ENCODE peak calls at places on chromosomes 7 and 10, in eight cellular contexts. One of them, this sample, is unnamed. For H3K36me3, the result is how much of the 10 kb centered on the place peaks cover.

GRCh38 chr10:58511765-58512469 is 755 bp upstream of the BICC1 start:
- DNase-seq in transverse colon: peak
- DNase-seq in GM23338: peak
- DNase-seq in CD8-positive, alpha-beta T cell: no peak
- DNase-seq in cardiac muscle cell: peak
- DNase-seq in fibroblast of lung: no peak
- DNase-seq in ovary: peak
- DNase-seq in colonic mucosa: peak
- DNase-seq in this sample: peak

GRCh38 chr7:22647451-22648257 is 79.3 kb upstream of the IL6 start:
- DNase-seq in GM23338: no peak
- DNase-seq in transverse colon: no peak
- DNase-seq in CD8-positive, alpha-beta T cell: no peak
- DNase-seq in colonic mucosa: no peak
- DNase-seq in fibroblast of lung: peak
- DNase-seq in ovary: no peak
- DNase-seq in cardiac muscle cell: peak
- DNase-seq in this sample: no peak

GRCh38 chr10:32189400-32190084 is 133.3 kb upstream of the KIF5B start:
- DNase-seq in transverse colon: no peak
- DNase-seq in cardiac muscle cell: peak
- DNase-seq in fibroblast of lung: peak
- DNase-seq in colonic mucosa: peak
- DNase-seq in CD8-positive, alpha-beta T cell: no peak
- DNase-seq in GM23338: peak
- DNase-seq in ovary: no peak
- DNase-seq in this sample: no peak

GRCh38 chr7:32881074-32881982 is 10.2 kb downstream of the KBTBD2 start:
- DNase-seq in ovary: no peak
- DNase-seq in CD8-positive, alpha-beta T cell: no peak
- DNase-seq in cardiac muscle cell: no peak
- DNase-seq in GM23338: no peak
- DNase-seq in colonic mucosa: no peak
- DNase-seq in transverse colon: no peak
- DNase-seq in fibroblast of lung: no peak
- DNase-seq in this sample: no peak

GRCh38 chr10:112956631-112957350 is 6.7 kb downstream of the TCF7L2 start:
- DNase-seq in GM23338: peak
- DNase-seq in cardiac muscle cell: no peak
- DNase-seq in fibroblast of lung: no peak
- DNase-seq in ovary: no peak
- DNase-seq in CD8-positive, alpha-beta T cell: no peak
- DNase-seq in colonic mucosa: no peak
- DNase-seq in transverse colon: peak
- DNase-seq in this sample: no peak

GRCh38 chr7:39624202-39624807 is 933 bp downstream of the RALA start:
- DNase-seq in GM23338: no peak
- DNase-seq in fibroblast of lung: peak
- DNase-seq in cardiac muscle cell: no peak
- DNase-seq in transverse colon: no peak
- DNase-seq in ovary: peak
- DNase-seq in CD8-positive, alpha-beta T cell: no peak
- DNase-seq in colonic mucosa: peak
- DNase-seq in this sample: peak

GRCh38 chr7:5428470-5429252 is 5.0 kb upstream of the TNRC18 start:
- DNase-seq in fibroblast of lung: peak
- DNase-seq in colonic mucosa: peak
- DNase-seq in ovary: peak
- DNase-seq in transverse colon: peak
- DNase-seq in GM23338: peak
- DNase-seq in cardiac muscle cell: peak
- DNase-seq in CD8-positive, alpha-beta T cell: no peak
- DNase-seq in this sample: no peak

GRCh38 chr10:37434091-37434490 is 308.7 kb downstream of the ANKRD30A start:
- DNase-seq in colonic mucosa: no peak
- DNase-seq in fibroblast of lung: no peak
- DNase-seq in ovary: no peak
- DNase-seq in cardiac muscle cell: no peak
- DNase-seq in transverse colon: no peak
- DNase-seq in CD8-positive, alpha-beta T cell: no peak
- DNase-seq in GM23338: no peak
- DNase-seq in this sample: no peak

GRCh38 chr10:131073469-131074060 is 238.0 kb downstream of the TCERG1L start:
- DNase-seq in fibroblast of lung: no peak
- DNase-seq in colonic mucosa: no peak
- DNase-seq in GM23338: no peak
- DNase-seq in transverse colon: no peak
- DNase-seq in CD8-positive, alpha-beta T cell: no peak
- DNase-seq in cardiac muscle cell: no peak
- DNase-seq in ovary: no peak
- DNase-seq in this sample: no peak

GRCh38 chr10:23095966-23096813 is 811 bp downstream of the MSRB2 start:
- DNase-seq in cardiac muscle cell: peak
- DNase-seq in ovary: peak
- DNase-seq in transverse colon: peak
- DNase-seq in fibroblast of lung: peak
- DNase-seq in CD8-positive, alpha-beta T cell: peak
- DNase-seq in colonic mucosa: peak
- DNase-seq in GM23338: peak
- DNase-seq in this sample: no peak

GRCh38 chr10:971150-971542 is 17.1 kb upstream of the GTPBP4 start:
- DNase-seq in transverse colon: no peak
- DNase-seq in colonic mucosa: no peak
- DNase-seq in fibroblast of lung: peak
- DNase-seq in CD8-positive, alpha-beta T cell: no peak
- DNase-seq in GM23338: no peak
- DNase-seq in cardiac muscle cell: peak
- DNase-seq in ovary: no peak
- DNase-seq in this sample: no peak

GRCh38 chr7:30543815-30544525 is 39.3 kb upstream of the GGCT start:
- DNase-seq in ovary: no peak
- DNase-seq in colonic mucosa: no peak
- DNase-seq in cardiac muscle cell: no peak
- DNase-seq in CD8-positive, alpha-beta T cell: no peak
- DNase-seq in GM23338: no peak
- DNase-seq in transverse colon: no peak
- DNase-seq in fibroblast of lung: no peak
- DNase-seq in this sample: no peak

GRCh38 chr7:3112499-3113134 is 69.0 kb upstream of the CARD11 start:
- DNase-seq in fibroblast of lung: no peak
- DNase-seq in cardiac muscle cell: no peak
- DNase-seq in colonic mucosa: no peak
- DNase-seq in transverse colon: no peak
- DNase-seq in ovary: no peak
- DNase-seq in GM23338: no peak
- DNase-seq in CD8-positive, alpha-beta T cell: no peak
- DNase-seq in this sample: no peak

GRCh38 chr7:102101111-102101551 is 185.5 kb upstream of the SH2B2 start:
- DNase-seq in cardiac muscle cell: no peak
- DNase-seq in ovary: no peak
- DNase-seq in colonic mucosa: no peak
- DNase-seq in GM23338: no peak
- DNase-seq in fibroblast of lung: no peak
- DNase-seq in CD8-positive, alpha-beta T cell: no peak
- DNase-seq in transverse colon: no peak
- DNase-seq in this sample: no peak

GRCh38 chr7:143284591-143285453 is at the start of gene TMEM139:
- DNase-seq in transverse colon: peak
- DNase-seq in colonic mucosa: peak
- DNase-seq in GM23338: peak
- DNase-seq in fibroblast of lung: no peak
- DNase-seq in ovary: no peak
- DNase-seq in cardiac muscle cell: no peak
- DNase-seq in CD8-positive, alpha-beta T cell: no peak
- DNase-seq in this sample: no peak

GRCh38 chr7:42997611-42998010 is 65.4 kb downstream of the MRPL32 start:
- DNase-seq in transverse colon: no peak
- DNase-seq in GM23338: no peak
- DNase-seq in colonic mucosa: no peak
- DNase-seq in CD8-positive, alpha-beta T cell: no peak
- DNase-seq in ovary: no peak
- DNase-seq in cardiac muscle cell: no peak
- DNase-seq in fibroblast of lung: no peak
- DNase-seq in this sample: no peak

GRCh38 chr10:27611861-27612450 is 107.9 kb downstream of the RAB18 start:
- DNase-seq in CD8-positive, alpha-beta T cell: no peak
- DNase-seq in ovary: no peak
- DNase-seq in GM23338: no peak
- DNase-seq in cardiac muscle cell: no peak
- DNase-seq in transverse colon: no peak
- DNase-seq in colonic mucosa: no peak
- DNase-seq in fibroblast of lung: no peak
- DNase-seq in this sample: no peak

GRCh38 chr10:132122097-132122861 is 56.5 kb downstream of the JAKMIP3 start:
- DNase-seq in colonic mucosa: no peak
- DNase-seq in ovary: no peak
- DNase-seq in transverse colon: no peak
- DNase-seq in fibroblast of lung: no peak
- DNase-seq in GM23338: no peak
- DNase-seq in cardiac muscle cell: no peak
- DNase-seq in CD8-positive, alpha-beta T cell: no peak
- DNase-seq in this sample: no peak

GRCh38 chr7:36472141-36472729 is 82.6 kb downstream of the ANLN start:
- DNase-seq in colonic mucosa: no peak
- DNase-seq in ovary: no peak
- DNase-seq in cardiac muscle cell: no peak
- DNase-seq in fibroblast of lung: no peak
- DNase-seq in GM23338: no peak
- DNase-seq in CD8-positive, alpha-beta T cell: no peak
- DNase-seq in transverse colon: no peak
- DNase-seq in this sample: no peak

GRCh38 chr7:99561735-99562051 is 3.3 kb downstream of the ZNF655 start:
- DNase-seq in GM23338: no peak
- DNase-seq in transverse colon: no peak
- DNase-seq in cardiac muscle cell: no peak
- DNase-seq in fibroblast of lung: no peak
- DNase-seq in CD8-positive, alpha-beta T cell: no peak
- DNase-seq in colonic mucosa: no peak
- DNase-seq in ovary: no peak
- DNase-seq in this sample: no peak

GRCh38 chr7:99560834-99561734 is 2.6 kb downstream of the ZNF655 start:
- DNase-seq in colonic mucosa: no peak
- DNase-seq in transverse colon: no peak
- DNase-seq in cardiac muscle cell: no peak
- DNase-seq in fibroblast of lung: no peak
- DNase-seq in CD8-positive, alpha-beta T cell: no peak
- DNase-seq in ovary: no peak
- DNase-seq in GM23338: no peak
- DNase-seq in this sample: no peak

GRCh38 chr7:99562832-99563231 is 4.4 kb downstream of the ZNF655 start:
- DNase-seq in fibroblast of lung: peak
- DNase-seq in cardiac muscle cell: peak
- DNase-seq in GM23338: no peak
- DNase-seq in transverse colon: peak
- DNase-seq in CD8-positive, alpha-beta T cell: peak
- DNase-seq in ovary: no peak
- DNase-seq in colonic mucosa: peak
- DNase-seq in this sample: no peak

GRCh38 chr7:99562114-99562784 is 3.8 kb downstream of the ZNF655 start:
- DNase-seq in fibroblast of lung: no peak
- DNase-seq in cardiac muscle cell: no peak
- DNase-seq in ovary: no peak
- DNase-seq in transverse colon: no peak
- DNase-seq in colonic mucosa: no peak
- DNase-seq in GM23338: no peak
- DNase-seq in CD8-positive, alpha-beta T cell: no peak
- DNase-seq in this sample: no peak

GRCh38 chr7:99563650-99564049 is 5.2 kb downstream of the ZNF655 start:
- DNase-seq in GM23338: no peak
- DNase-seq in CD8-positive, alpha-beta T cell: no peak
- DNase-seq in fibroblast of lung: peak
- DNase-seq in transverse colon: no peak
- DNase-seq in colonic mucosa: no peak
- DNase-seq in cardiac muscle cell: peak
- DNase-seq in ovary: no peak
- DNase-seq in this sample: no peak
- H3K36me3 ChIP-seq in GM23338: under half
- H3K36me3 ChIP-seq in CD8-positive, alpha-beta T cell: under half
- H3K36me3 ChIP-seq in fibroblast of lung: under half
- H3K36me3 ChIP-seq in transverse colon: under half
- H3K36me3 ChIP-seq in colonic mucosa: under half
- H3K36me3 ChIP-seq in cardiac muscle cell: under half
- H3K36me3 ChIP-seq in ovary: under half
- H3K36me3 ChIP-seq in this sample: half or more

GRCh38 chr10:48361201-48361600 is 54.7 kb downstream of the MAPK8 start:
- DNase-seq in transverse colon: no peak
- DNase-seq in fibroblast of lung: no peak
- DNase-seq in GM23338: no peak
- DNase-seq in cardiac muscle cell: no peak
- DNase-seq in colonic mucosa: no peak
- DNase-seq in CD8-positive, alpha-beta T cell: no peak
- DNase-seq in ovary: no peak
- DNase-seq in this sample: no peak

GRCh38 chr10:48364659-48365405 is 58.4 kb downstream of the MAPK8 start:
- DNase-seq in cardiac muscle cell: peak
- DNase-seq in ovary: no peak
- DNase-seq in transverse colon: no peak
- DNase-seq in GM23338: no peak
- DNase-seq in fibroblast of lung: peak
- DNase-seq in CD8-positive, alpha-beta T cell: no peak
- DNase-seq in colonic mucosa: no peak
- DNase-seq in this sample: no peak

GRCh38 chr10:48365668-48366067 is 59.2 kb downstream of the MAPK8 start:
- DNase-seq in CD8-positive, alpha-beta T cell: no peak
- DNase-seq in cardiac muscle cell: no peak
- DNase-seq in transverse colon: no peak
- DNase-seq in fibroblast of lung: no peak
- DNase-seq in GM23338: no peak
- DNase-seq in ovary: no peak
- DNase-seq in colonic mucosa: no peak
- DNase-seq in this sample: no peak

GRCh38 chr10:48366261-48366660 is 59.8 kb downstream of the MAPK8 start:
- DNase-seq in transverse colon: no peak
- DNase-seq in CD8-positive, alpha-beta T cell: no peak
- DNase-seq in cardiac muscle cell: peak
- DNase-seq in GM23338: no peak
- DNase-seq in ovary: no peak
- DNase-seq in colonic mucosa: no peak
- DNase-seq in fibroblast of lung: peak
- DNase-seq in this sample: no peak

GRCh38 chr10:48363617-48364355 is 57.3 kb downstream of the MAPK8 start:
- DNase-seq in colonic mucosa: peak
- DNase-seq in ovary: no peak
- DNase-seq in GM23338: peak
- DNase-seq in cardiac muscle cell: peak
- DNase-seq in fibroblast of lung: peak
- DNase-seq in CD8-positive, alpha-beta T cell: peak
- DNase-seq in transverse colon: peak
- DNase-seq in this sample: peak
- TF ChIP-seq CTCF in colonic mucosa: peak
- TF ChIP-seq CTCF in ovary: peak
- TF ChIP-seq CTCF in GM23338: peak
- TF ChIP-seq CTCF in cardiac muscle cell: peak
- TF ChIP-seq CTCF in fibroblast of lung: peak
- TF ChIP-seq CTCF in CD8-positive, alpha-beta T cell: peak
- TF ChIP-seq CTCF in transverse colon: peak
- TF ChIP-seq CTCF in this sample: peak

GRCh38 chr7:117014099-117014656 is 60.9 kb downstream of the ST7 start:
- DNase-seq in cardiac muscle cell: no peak
- DNase-seq in CD8-positive, alpha-beta T cell: no peak
- DNase-seq in ovary: no peak
- DNase-seq in fibroblast of lung: no peak
- DNase-seq in GM23338: no peak
- DNase-seq in transverse colon: no peak
- DNase-seq in colonic mucosa: no peak
- DNase-seq in this sample: no peak
- H3K27ac ChIP-seq in cardiac muscle cell: peak
- H3K27ac ChIP-seq in CD8-positive, alpha-beta T cell: no peak
- H3K27ac ChIP-seq in ovary: no peak
- H3K27ac ChIP-seq in fibroblast of lung: no peak
- H3K27ac ChIP-seq in GM23338: no peak
- H3K27ac ChIP-seq in transverse colon: no peak
- H3K27ac ChIP-seq in colonic mucosa: no peak
- H3K27ac ChIP-seq in this sample: no peak

GRCh38 chr7:869348-869747 is 7.0 kb upstream of the GET4 start:
- DNase-seq in CD8-positive, alpha-beta T cell: no peak
- DNase-seq in cardiac muscle cell: no peak
- DNase-seq in colonic mucosa: no peak
- DNase-seq in ovary: no peak
- DNase-seq in GM23338: no peak
- DNase-seq in transverse colon: no peak
- DNase-seq in fibroblast of lung: no peak
- DNase-seq in this sample: no peak
- H3K36me3 ChIP-seq in CD8-positive, alpha-beta T cell: under half
- H3K36me3 ChIP-seq in cardiac muscle cell: under half
- H3K36me3 ChIP-seq in colonic mucosa: under half
- H3K36me3 ChIP-seq in ovary: under half
- H3K36me3 ChIP-seq in GM23338: under half
- H3K36me3 ChIP-seq in transverse colon: under half
- H3K36me3 ChIP-seq in fibroblast of lung: under half
- H3K36me3 ChIP-seq in this sample: half or more